ENCODE peak calls at places on chromosomes 13 and 19, in nine cellular contexts. One of them, this sample, is unnamed. For H3K9me3, the result is how much of the 10 kb centered on the place peaks cover.

GRCh38 chr13:79404985-79405384 is 1.1 kb downstream of the RBM26 start:
- DNase-seq in left lung: no peak
- DNase-seq in left ventricle myocardium inferior: no peak
- DNase-seq in upper lobe of right lung: no peak
- DNase-seq in DND-41: no peak
- DNase-seq in OCI-LY7: no peak
- DNase-seq in heart right ventricle: no peak
- DNase-seq in pancreas: no peak
- DNase-seq in CD8-positive, alpha-beta T cell: no peak
- DNase-seq in this sample: no peak

GRCh38 chr19:8161135-8161646 is 11.8 kb upstream of the FBN3 start:
- DNase-seq in heart right ventricle: no peak
- DNase-seq in upper lobe of right lung: no peak
- DNase-seq in pancreas: no peak
- DNase-seq in DND-41: peak
- DNase-seq in left lung: no peak
- DNase-seq in left ventricle myocardium inferior: no peak
- DNase-seq in OCI-LY7: peak
- DNase-seq in CD8-positive, alpha-beta T cell: no peak
- DNase-seq in this sample: no peak

GRCh38 chr13:114152831-114153371 is 20.5 kb upstream of the RASA3 start:
- DNase-seq in OCI-LY7: no peak
- DNase-seq in CD8-positive, alpha-beta T cell: no peak
- DNase-seq in left ventricle myocardium inferior: no peak
- DNase-seq in left lung: peak
- DNase-seq in upper lobe of right lung: peak
- DNase-seq in DND-41: no peak
- DNase-seq in pancreas: no peak
- DNase-seq in heart right ventricle: no peak
- DNase-seq in this sample: no peak

GRCh38 chr19:33809960-33810359 is 13.3 kb downstream of the KCTD15 start:
- DNase-seq in heart right ventricle: no peak
- DNase-seq in pancreas: no peak
- DNase-seq in CD8-positive, alpha-beta T cell: no peak
- DNase-seq in upper lobe of right lung: peak
- DNase-seq in left lung: no peak
- DNase-seq in OCI-LY7: no peak
- DNase-seq in left ventricle myocardium inferior: no peak
- DNase-seq in DND-41: no peak
- DNase-seq in this sample: no peak

GRCh38 chr19:5947435-5947834 is 30.5 kb downstream of the RANBP3 start:
- DNase-seq in heart right ventricle: peak
- DNase-seq in left ventricle myocardium inferior: peak
- DNase-seq in left lung: peak
- DNase-seq in upper lobe of right lung: peak
- DNase-seq in CD8-positive, alpha-beta T cell: no peak
- DNase-seq in DND-41: no peak
- DNase-seq in pancreas: no peak
- DNase-seq in OCI-LY7: no peak
- DNase-seq in this sample: no peak

GRCh38 chr13:54373211-54373610 is 1344.6 kb downstream of the OLFM4 start:
- DNase-seq in left ventricle myocardium inferior: no peak
- DNase-seq in left lung: no peak
- DNase-seq in heart right ventricle: no peak
- DNase-seq in DND-41: no peak
- DNase-seq in pancreas: no peak
- DNase-seq in CD8-positive, alpha-beta T cell: no peak
- DNase-seq in OCI-LY7: no peak
- DNase-seq in upper lobe of right lung: no peak
- DNase-seq in this sample: no peak

GRCh38 chr19:4326215-4326836 is 12.3 kb downstream of the STAP2 start:
- DNase-seq in left lung: peak
- DNase-seq in upper lobe of right lung: no peak
- DNase-seq in CD8-positive, alpha-beta T cell: no peak
- DNase-seq in OCI-LY7: no peak
- DNase-seq in pancreas: no peak
- DNase-seq in left ventricle myocardium inferior: no peak
- DNase-seq in heart right ventricle: no peak
- DNase-seq in DND-41: no peak
- DNase-seq in this sample: no peak

GRCh38 chr13:101307181-101307701 is 109.1 kb downstream of the NALCN start:
- DNase-seq in left lung: no peak
- DNase-seq in OCI-LY7: no peak
- DNase-seq in heart right ventricle: no peak
- DNase-seq in upper lobe of right lung: no peak
- DNase-seq in pancreas: no peak
- DNase-seq in left ventricle myocardium inferior: no peak
- DNase-seq in DND-41: peak
- DNase-seq in CD8-positive, alpha-beta T cell: no peak
- DNase-seq in this sample: no peak

GRCh38 chr19:48631254-48631653 is 5.9 kb downstream of the DBP start:
- DNase-seq in heart right ventricle: no peak
- DNase-seq in upper lobe of right lung: no peak
- DNase-seq in left lung: no peak
- DNase-seq in CD8-positive, alpha-beta T cell: no peak
- DNase-seq in OCI-LY7: no peak
- DNase-seq in DND-41: peak
- DNase-seq in left ventricle myocardium inferior: no peak
- DNase-seq in pancreas: no peak
- DNase-seq in this sample: no peak

GRCh38 chr19:9407827-9408226 is 27.5 kb downstream of the ZNF266 start:
- DNase-seq in left lung: no peak
- DNase-seq in pancreas: no peak
- DNase-seq in upper lobe of right lung: no peak
- DNase-seq in OCI-LY7: no peak
- DNase-seq in left ventricle myocardium inferior: no peak
- DNase-seq in CD8-positive, alpha-beta T cell: no peak
- DNase-seq in DND-41: no peak
- DNase-seq in heart right ventricle: no peak
- DNase-seq in this sample: no peak

DNA sequence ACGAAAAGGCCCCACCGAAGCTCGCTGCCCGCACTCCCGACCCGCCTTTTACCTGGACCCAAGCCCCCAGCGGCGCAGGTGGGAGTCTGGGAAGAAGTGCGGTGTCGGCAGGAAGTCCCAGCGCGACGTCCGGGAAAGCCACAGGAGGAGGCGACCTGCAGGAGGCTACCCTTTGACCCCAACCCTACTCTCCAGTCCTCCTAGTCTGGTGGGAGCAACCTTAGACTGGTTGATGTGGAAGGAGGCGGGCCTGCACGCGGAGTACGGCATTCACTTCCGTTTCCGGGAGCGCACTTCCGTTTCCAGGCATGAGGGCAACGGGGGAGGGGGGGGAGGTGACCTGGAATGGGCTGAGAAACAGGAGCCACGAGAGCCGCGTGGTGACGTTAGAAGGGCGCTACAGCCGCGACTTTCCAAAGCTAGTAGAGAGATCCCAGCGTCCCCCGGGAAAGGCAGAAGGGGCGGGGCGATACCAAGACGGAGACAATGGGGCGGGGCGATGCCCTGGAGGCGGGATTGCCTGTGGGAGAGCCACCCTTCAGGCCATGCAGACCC is 28.5 kb downstream of the ZNF266 start:
- DNase-seq in heart right ventricle: peak
- DNase-seq in OCI-LY7: no peak
- DNase-seq in pancreas: peak
- DNase-seq in upper lobe of right lung: peak
- DNase-seq in DND-41: no peak
- DNase-seq in left ventricle myocardium inferior: peak
- DNase-seq in CD8-positive, alpha-beta T cell: peak
- DNase-seq in left lung: peak
- DNase-seq in this sample: peak
- H3K9me3 ChIP-seq in heart right ventricle: half or more
- H3K9me3 ChIP-seq in OCI-LY7: under half
- H3K9me3 ChIP-seq in pancreas: under half
- H3K9me3 ChIP-seq in upper lobe of right lung: under half
- H3K9me3 ChIP-seq in DND-41: under half
- H3K9me3 ChIP-seq in left ventricle myocardium inferior: half or more
- H3K9me3 ChIP-seq in CD8-positive, alpha-beta T cell: under half
- H3K9me3 ChIP-seq in left lung: half or more
- H3K9me3 ChIP-seq in this sample: half or more

DNA sequence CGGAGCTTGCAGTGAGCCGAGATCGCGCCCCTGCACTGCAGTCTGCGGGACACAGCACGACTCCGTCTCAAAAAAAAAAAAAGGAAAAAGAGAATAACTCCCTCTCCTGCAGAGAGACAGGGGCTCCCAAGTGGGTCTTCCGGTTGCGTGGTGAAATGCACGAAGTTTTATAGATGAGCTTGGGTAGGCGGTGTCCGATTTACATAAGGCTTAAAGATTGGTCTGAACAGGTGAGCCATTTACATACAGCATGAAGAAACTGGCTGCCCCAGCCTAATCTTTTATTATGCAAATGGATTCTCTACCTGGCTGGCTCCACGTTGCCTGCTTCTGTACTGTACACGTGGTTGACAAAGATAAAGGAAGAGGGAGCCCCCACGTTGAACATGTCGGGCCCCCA is 19.5 kb downstream of the ADGRE2 start:
- DNase-seq in upper lobe of right lung: no peak
- DNase-seq in CD8-positive, alpha-beta T cell: no peak
- DNase-seq in pancreas: no peak
- DNase-seq in OCI-LY7: no peak
- DNase-seq in left ventricle myocardium inferior: no peak
- DNase-seq in DND-41: no peak
- DNase-seq in heart right ventricle: no peak
- DNase-seq in left lung: no peak
- DNase-seq in this sample: no peak
- H3K27ac ChIP-seq in upper lobe of right lung: no peak
- H3K27ac ChIP-seq in CD8-positive, alpha-beta T cell: no peak
- H3K27ac ChIP-seq in pancreas: no peak
- H3K27ac ChIP-seq in OCI-LY7: no peak
- H3K27ac ChIP-seq in left ventricle myocardium inferior: no peak
- H3K27ac ChIP-seq in DND-41: no peak
- H3K27ac ChIP-seq in heart right ventricle: no peak
- H3K27ac ChIP-seq in left lung: no peak
- H3K27ac ChIP-seq in this sample: no peak

GRCh38 chr19:28843771-28844492 is 369.0 kb downstream of the UQCRFS1 start:
- DNase-seq in OCI-LY7: no peak
- DNase-seq in heart right ventricle: no peak
- DNase-seq in left ventricle myocardium inferior: no peak
- DNase-seq in upper lobe of right lung: no peak
- DNase-seq in pancreas: no peak
- DNase-seq in CD8-positive, alpha-beta T cell: no peak
- DNase-seq in left lung: no peak
- DNase-seq in DND-41: no peak
- DNase-seq in this sample: no peak

GRCh38 chr19:28841531-28841930 is 371.4 kb downstream of the UQCRFS1 start:
- DNase-seq in heart right ventricle: no peak
- DNase-seq in upper lobe of right lung: no peak
- DNase-seq in OCI-LY7: no peak
- DNase-seq in pancreas: no peak
- DNase-seq in left ventricle myocardium inferior: no peak
- DNase-seq in left lung: no peak
- DNase-seq in DND-41: no peak
- DNase-seq in CD8-positive, alpha-beta T cell: no peak
- DNase-seq in this sample: no peak

GRCh38 chr19:28846094-28846812 is 366.7 kb downstream of the UQCRFS1 start:
- DNase-seq in CD8-positive, alpha-beta T cell: no peak
- DNase-seq in left lung: no peak
- DNase-seq in pancreas: no peak
- DNase-seq in heart right ventricle: no peak
- DNase-seq in DND-41: no peak
- DNase-seq in left ventricle myocardium inferior: no peak
- DNase-seq in OCI-LY7: no peak
- DNase-seq in upper lobe of right lung: no peak
- DNase-seq in this sample: no peak

GRCh38 chr19:28847468-28847867 is 365.5 kb downstream of the UQCRFS1 start:
- DNase-seq in pancreas: no peak
- DNase-seq in OCI-LY7: no peak
- DNase-seq in left lung: no peak
- DNase-seq in DND-41: no peak
- DNase-seq in heart right ventricle: no peak
- DNase-seq in upper lobe of right lung: no peak
- DNase-seq in left ventricle myocardium inferior: no peak
- DNase-seq in CD8-positive, alpha-beta T cell: no peak
- DNase-seq in this sample: no peak
- TF ChIP-seq CTCF in pancreas: no peak
- TF ChIP-seq CTCF in OCI-LY7: no peak
- TF ChIP-seq CTCF in left lung: no peak
- TF ChIP-seq CTCF in DND-41: no peak
- TF ChIP-seq CTCF in heart right ventricle: no peak
- TF ChIP-seq CTCF in upper lobe of right lung: no peak
- TF ChIP-seq CTCF in left ventricle myocardium inferior: no peak
- TF ChIP-seq CTCF in CD8-positive, alpha-beta T cell: no peak
- TF ChIP-seq CTCF in this sample: no peak

DNA sequence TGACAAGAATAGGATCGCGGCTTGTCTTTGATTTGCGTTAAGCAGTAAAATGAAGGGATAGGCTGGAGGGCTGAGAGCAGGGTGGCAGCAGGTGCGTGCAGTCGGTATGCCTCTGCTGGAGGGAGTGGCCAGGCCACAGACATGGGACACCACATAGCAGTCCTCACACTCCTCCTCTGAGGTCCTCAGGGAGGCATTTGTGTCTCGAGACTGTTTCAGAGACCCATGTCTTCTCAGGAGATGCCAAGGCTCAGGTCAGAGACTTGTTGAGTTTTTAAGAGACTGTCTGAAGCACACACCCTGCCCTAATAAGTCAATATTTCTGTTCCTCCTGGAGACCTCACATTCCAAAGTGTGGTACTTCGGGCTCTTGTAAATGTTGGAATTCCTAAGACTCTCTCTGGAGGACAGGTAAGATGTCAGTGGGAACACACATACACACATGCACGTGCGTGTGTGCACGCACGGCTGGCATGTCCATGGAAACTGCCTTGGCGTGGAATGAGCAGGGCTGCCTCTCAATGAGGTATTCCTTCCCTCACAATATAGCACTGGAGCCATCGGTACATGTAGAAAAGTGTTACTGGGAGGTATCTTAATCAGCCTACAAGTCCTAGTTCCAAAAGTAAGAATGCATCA is 46.4 kb downstream of the COL4A2 start:
- DNase-seq in DND-41: no peak
- DNase-seq in left ventricle myocardium inferior: no peak
- DNase-seq in OCI-LY7: no peak
- DNase-seq in left lung: no peak
- DNase-seq in pancreas: no peak
- DNase-seq in heart right ventricle: no peak
- DNase-seq in upper lobe of right lung: no peak
- DNase-seq in CD8-positive, alpha-beta T cell: no peak
- DNase-seq in this sample: no peak
- H3K9me3 ChIP-seq in DND-41: under half
- H3K9me3 ChIP-seq in left ventricle myocardium inferior: under half
- H3K9me3 ChIP-seq in OCI-LY7: under half
- H3K9me3 ChIP-seq in left lung: under half
- H3K9me3 ChIP-seq in pancreas: under half
- H3K9me3 ChIP-seq in heart right ventricle: under half
- H3K9me3 ChIP-seq in upper lobe of right lung: under half
- H3K9me3 ChIP-seq in CD8-positive, alpha-beta T cell: under half
- H3K9me3 ChIP-seq in this sample: under half

DNA sequence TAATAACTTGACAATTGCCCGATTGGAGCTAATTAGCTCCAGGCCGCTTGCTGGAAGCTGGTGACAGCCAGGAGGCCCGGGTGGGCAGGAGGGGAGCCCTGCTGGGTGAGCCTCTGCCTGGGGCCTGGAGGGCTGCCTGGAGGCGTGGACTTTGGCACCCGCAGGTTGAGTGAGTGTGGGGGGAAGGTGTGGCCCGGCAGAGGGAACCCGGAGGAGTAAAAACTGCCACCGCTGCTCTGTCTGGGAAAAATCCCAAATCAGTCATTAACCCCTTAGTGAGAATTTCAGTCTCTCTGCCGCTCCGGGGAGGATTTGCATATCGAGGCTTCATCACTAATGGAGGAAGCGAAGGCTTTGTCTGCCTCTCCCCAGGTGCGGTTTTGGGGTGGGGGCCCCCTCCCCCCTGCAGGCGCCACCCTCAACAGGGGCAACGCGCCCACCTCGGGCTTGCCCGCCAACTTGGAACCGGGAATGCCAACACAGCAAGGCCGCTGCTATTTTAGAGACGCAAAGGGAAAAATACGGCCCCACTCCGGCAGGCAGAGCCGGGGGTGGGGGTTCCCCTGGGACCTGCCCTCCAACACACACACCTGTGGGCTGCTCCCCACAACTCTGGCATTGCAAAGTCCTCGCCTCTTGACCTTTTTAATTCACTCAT is 6.2 kb downstream of the EFNA2 start:
- DNase-seq in DND-41: no peak
- DNase-seq in OCI-LY7: peak
- DNase-seq in CD8-positive, alpha-beta T cell: no peak
- DNase-seq in heart right ventricle: no peak
- DNase-seq in left lung: no peak
- DNase-seq in pancreas: no peak
- DNase-seq in left ventricle myocardium inferior: no peak
- DNase-seq in upper lobe of right lung: no peak
- DNase-seq in this sample: no peak
- H3K27ac ChIP-seq in DND-41: no peak
- H3K27ac ChIP-seq in OCI-LY7: no peak
- H3K27ac ChIP-seq in CD8-positive, alpha-beta T cell: no peak
- H3K27ac ChIP-seq in heart right ventricle: no peak
- H3K27ac ChIP-seq in left lung: no peak
- H3K27ac ChIP-seq in pancreas: no peak
- H3K27ac ChIP-seq in left ventricle myocardium inferior: no peak
- H3K27ac ChIP-seq in upper lobe of right lung: no peak
- H3K27ac ChIP-seq in this sample: no peak

This sample was measured in CD4-positive, alpha-beta T cell.